ENCODE peak calls at places on chromosomes 7 and 10, in seven cellular contexts. P, J, N, Z, M, X and V are unnamed samples.

GRCh38 chr7:68573271-68574000 is 1024.8 kb upstream of the AUTS2 start:
- DNase-seq in P (no peak), J (no peak), N (no peak), Z (no peak), M (no peak), X (no peak), V (no peak)

GRCh38 chr7:91267558-91267955 is 3.3 kb downstream of the FZD1 start:
- DNase-seq in P (no peak), J (no peak), N (no peak), Z (no peak), M (no peak), X (no peak), V (no peak)

GRCh38 chr7:42489299-42489698 is 252.3 kb upstream of the GLI3 start:
- DNase-seq in P (no peak), J (no peak), N (no peak), Z (no peak), M (no peak), X (no peak), V (no peak)

GRCh38 chr7:115831371-115831770 is 199.2 kb downstream of the TFEC start:
- DNase-seq in P (peak; percentile 34), J (no peak), N (no peak), Z (no peak), M (no peak), X (no peak), V (no peak)

GRCh38 chr7:145909956-145910611 is 206.5 kb upstream of the CNTNAP2 start:
- DNase-seq in P (peak; percentile 14), J (no peak), N (no peak), Z (no peak), M (no peak), X (no peak), V (no peak)

GRCh38 chr7:71193099-71193810 is 61.3 kb downstream of the GALNT17 start:
- DNase-seq in P (no peak), J (no peak), N (no peak), Z (no peak), M (no peak), X (no peak), V (no peak)

GRCh38 chr10:43689618-43689954 is 40.9 kb upstream of the ZNF32 start:
- DNase-seq in P (peak; percentile 49), J (no peak), N (peak; percentile 82), Z (no peak), M (peak; percentile 81), X (no peak), V (peak; percentile 73)

GRCh38 chr7:9945882-9946281 is 1027.8 kb upstream of the PHF14 start:
- DNase-seq in P (no peak), J (no peak), N (no peak), Z (no peak), M (no peak), X (no peak), V (no peak)

GRCh38 chr7:68892211-68892610 is 706.1 kb upstream of the AUTS2 start:
- DNase-seq in P (no peak), J (no peak), N (no peak), Z (no peak), M (no peak), X (no peak), V (no peak)

GRCh38 chr7:33716581-33717477 is 188.5 kb upstream of the BMPER start:
- DNase-seq in P (peak; percentile 86), J (no peak), N (no peak), Z (no peak), M (no peak), X (no peak), V (no peak)

GRCh38 chr10:35492387-35493195 is 112.5 kb upstream of the GJD4 start:
- DNase-seq in P (no peak), J (no peak), N (no peak), Z (no peak), M (no peak), X (no peak), V (no peak)

GRCh38 chr7:25545125-25546008 is 317.1 kb upstream of the NPVF start:
- DNase-seq in P (no peak), J (no peak), N (peak; percentile 51), Z (no peak), M (no peak), X (no peak), V (no peak)

GRCh38 chr10:133385214-133385613 is 6.2 kb downstream of the PAOX start:
- DNase-seq in P (no peak), J (no peak), N (peak; percentile 10), Z (no peak), M (no peak), X (no peak), V (no peak)

GRCh38 chr10:95049919-95050318 is 19.4 kb downstream of the CYP2C8 start:
- DNase-seq in P (no peak), J (no peak), N (no peak), Z (no peak), M (no peak), X (no peak), V (no peak)

GRCh38 chr7:18555120-18555519 is 59.6 kb downstream of the HDAC9 start:
- DNase-seq in P (peak; percentile 7), J (no peak), N (no peak), Z (no peak), M (no peak), X (no peak), V (no peak)

GRCh38 chr7:157678503-157678902 is 341.7 kb downstream of the DNAJB6 start:
- DNase-seq in P (no peak), J (no peak), N (no peak), Z (no peak), M (no peak), X (no peak), V (no peak)

GRCh38 chr7:74284781-74285259 is 4.4 kb upstream of the CLIP2 start:
- DNase-seq in P (no peak), J (no peak), N (no peak), Z (no peak), M (peak; percentile 72), X (no peak), V (no peak)

GRCh38 chr10:14383266-14383665 is 52.5 kb upstream of the FRMD4A start:
- DNase-seq in P (peak; percentile 23), J (no peak), N (no peak), Z (no peak), M (no peak), X (no peak), V (no peak)

GRCh38 chr10:3241128-3242057 is 68.8 kb upstream of the PITRM1 start:
- DNase-seq in P (no peak), J (no peak), N (no peak), Z (no peak), M (no peak), X (no peak), V (no peak)

GRCh38 chr10:103416436-103417147 is 20.2 kb downstream of the PDCD11 start:
- DNase-seq in P (peak; percentile 84), J (peak; percentile 57), N (peak; percentile 35), Z (no peak), M (peak; percentile 53), X (peak; percentile 19), V (peak; percentile 58)

GRCh38 chr7:19094971-19095370 is 22.5 kb downstream of the TWIST1 start:
- DNase-seq in P (no peak), J (no peak), N (no peak), Z (no peak), M (no peak), X (no peak), V (no peak)

GRCh38 chr10:132722980-132723970 is 62.7 kb downstream of the NKX6-2 start:
- DNase-seq in P (no peak), J (no peak), N (no peak), Z (no peak), M (no peak), X (no peak), V (peak; percentile 57)

GRCh38 chr7:80207501-80207900 is 72.9 kb downstream of the GNAI1 start:
- DNase-seq in P (no peak), J (no peak), N (no peak), Z (no peak), M (no peak), X (no peak), V (no peak)

GRCh38 chr10:4701016-4701415 is 125.0 kb upstream of the AKR1E2 start:
- DNase-seq in P (no peak), J (no peak), N (no peak), Z (no peak), M (no peak), X (no peak), V (no peak)

GRCh38 chr10:86260564-86260963 is 106.0 kb downstream of the GRID1 start:
- DNase-seq in P (no peak), J (no peak), N (no peak), Z (no peak), M (no peak), X (no peak), V (no peak)

GRCh38 chr10:100043344-100043743 is 33.6 kb upstream of the DNMBP start:
- DNase-seq in P (no peak), J (no peak), N (no peak), Z (no peak), M (no peak), X (no peak), V (no peak)

GRCh38 chr10:34731885-34732701 is 83.0 kb downstream of the PARD3 start:
- DNase-seq in P (peak; percentile 76), J (no peak), N (no peak), Z (no peak), M (no peak), X (no peak), V (no peak)

GRCh38 chr10:114526497-114527238 is 122.4 kb upstream of the AFAP1L2 start:
- DNase-seq in P (peak; percentile 90), J (peak; percentile 86), N (peak; percentile 80), Z (no peak), M (peak; percentile 84), X (peak; percentile 57), V (peak; percentile 79)